ENCODE peak calls at places on chromosome 18, in seven cellular contexts. I is lung; S is OCI-LY7; T is right cardiac atrium; M is adipocyte; F is CD4-positive, CD25-positive, alpha-beta regulatory T cell; Y is SK-N-SH. N is an unnamed sample.

GRCh38 chr18:12744103-12744502 is 41.3 kb downstream of the PSMG2 start:
- DNase-seq in I (no peak), S (peak; percentile 74), T (no peak), M (peak; percentile 84), F (peak; percentile 45), Y (peak; percentile 66), N (peak; percentile 88)

GRCh38 chr18:67599277-67599676 is 82.8 kb upstream of the DSEL start:
- DNase-seq in I (no peak), S (no peak), T (no peak), M (peak; percentile 49), F (no peak), Y (peak; percentile 57), N (peak; percentile 71)

GRCh38 chr18:63970803-63971191 is 916 bp downstream of the SERPINB8 start:
- DNase-seq in I (peak; percentile 44), S (no peak), T (peak; percentile 77), M (peak; percentile 71), F (no peak), Y (no peak), N (peak; percentile 77)

GRCh38 chr18:13879937-13880336 is 35.4 kb downstream of the MC2R start:
- DNase-seq in I (no peak), S (no peak), T (no peak), M (no peak), F (no peak), Y (no peak), N (no peak)

GRCh38 chr18:8609711-8610441 is 639 bp downstream of the RAB12 start:
- DNase-seq in I (no peak), S (peak; percentile 40), T (peak; percentile 66), M (peak; percentile 46), F (peak; percentile 8), Y (peak; percentile 65), N (peak; percentile 63)

GRCh38 chr18:36394486-36394885 is 97.0 kb downstream of the FHOD3 start:
- DNase-seq in I (no peak), S (no peak), T (no peak), M (no peak), F (no peak), Y (no peak), N (no peak)

GRCh38 chr18:49920731-49921130 is 107.4 kb upstream of the ACAA2 start:
- DNase-seq in I (no peak), S (no peak), T (no peak), M (peak; percentile 66), F (no peak), Y (peak; percentile 48), N (no peak)

GRCh38 chr18:26190506-26190905 is 35.7 kb upstream of the TAF4B start:
- DNase-seq in I (no peak), S (peak; percentile 94), T (no peak), M (no peak), F (peak; percentile 43), Y (no peak), N (no peak)

GRCh38 chr18:49862656-49863385 is 49.5 kb upstream of the ACAA2 start:
- DNase-seq in I (no peak), S (no peak), T (no peak), M (no peak), F (no peak), Y (no peak), N (no peak)

GRCh38 chr18:45588284-45588683 is 27.0 kb upstream of the SLC14A2 start:
- DNase-seq in I (no peak), S (no peak), T (no peak), M (peak; percentile 29), F (no peak), Y (no peak), N (peak; percentile 58)

GRCh38 chr18:13562494-13563029 is 163.8 kb downstream of the FAM210A start:
- DNase-seq in I (no peak), S (peak; percentile 37), T (no peak), M (no peak), F (peak; percentile 35), Y (no peak), N (no peak)

DNA sequence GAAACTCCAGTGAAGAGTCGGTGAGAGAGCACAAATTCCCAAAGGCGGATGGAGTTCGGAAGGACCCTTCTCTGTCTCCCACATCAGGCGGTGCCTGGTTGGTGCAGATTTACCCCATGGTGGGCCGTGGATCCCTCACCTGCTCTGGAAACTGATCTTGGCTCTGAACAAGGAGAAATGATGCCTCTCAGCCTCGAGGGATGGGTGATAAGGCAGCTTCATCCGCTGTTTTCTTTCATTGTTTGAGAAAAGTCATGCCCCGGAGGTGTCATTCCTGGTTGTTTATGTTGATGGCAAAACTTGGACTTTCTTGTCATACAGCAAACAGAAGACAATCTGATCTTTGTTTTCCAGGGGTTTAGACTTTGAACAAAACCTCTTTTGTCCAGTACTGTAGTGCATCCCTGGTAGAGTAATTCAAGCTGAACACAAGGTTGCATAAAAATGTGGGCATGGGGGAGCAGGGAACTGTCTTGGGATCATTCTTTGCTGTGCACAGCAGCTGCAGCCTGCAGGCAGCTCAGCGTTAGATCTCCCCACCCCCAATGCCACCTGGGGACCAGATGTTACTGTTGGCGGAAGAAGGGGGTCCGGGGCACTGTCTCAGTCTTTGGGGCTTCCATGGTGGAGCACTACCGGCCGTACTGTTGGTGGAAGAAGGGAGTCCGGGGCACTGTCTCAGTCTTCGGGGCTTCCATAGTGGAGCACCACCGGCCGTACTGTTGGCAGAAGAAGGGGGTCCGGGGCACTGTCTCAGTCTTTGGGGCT is 81.4 kb downstream of the NFATC1 start:
- DNase-seq in I (no peak), S (peak; percentile 55), T (no peak), M (no peak), F (no peak), Y (no peak), N (no peak)
- H3K9me3 ChIP-seq in I (no peaks in the 10 kb centered on the region), S (no peaks in the 10 kb centered on the region), T (no peaks in the 10 kb centered on the region), M (no peaks in the 10 kb centered on the region), F (no peaks in the 10 kb centered on the region), Y (no peaks in the 10 kb centered on the region), N (no peaks in the 10 kb centered on the region)

GRCh38 chr18:79726721-79727120 is 47.1 kb downstream of the CTDP1 start:
- DNase-seq in I (no peak), S (no peak), T (no peak), M (no peak), F (no peak), Y (no peak), N (no peak)
- H3K9me3 ChIP-seq in I (no peaks in the 10 kb centered on the region), S (no peaks in the 10 kb centered on the region), T (no peaks in the 10 kb centered on the region), M (peaks cover 42% of the 10 kb centered on the region), F (peaks cover 55% of the 10 kb centered on the region), Y (no peaks in the 10 kb centered on the region), N (no peaks in the 10 kb centered on the region)

DNA sequence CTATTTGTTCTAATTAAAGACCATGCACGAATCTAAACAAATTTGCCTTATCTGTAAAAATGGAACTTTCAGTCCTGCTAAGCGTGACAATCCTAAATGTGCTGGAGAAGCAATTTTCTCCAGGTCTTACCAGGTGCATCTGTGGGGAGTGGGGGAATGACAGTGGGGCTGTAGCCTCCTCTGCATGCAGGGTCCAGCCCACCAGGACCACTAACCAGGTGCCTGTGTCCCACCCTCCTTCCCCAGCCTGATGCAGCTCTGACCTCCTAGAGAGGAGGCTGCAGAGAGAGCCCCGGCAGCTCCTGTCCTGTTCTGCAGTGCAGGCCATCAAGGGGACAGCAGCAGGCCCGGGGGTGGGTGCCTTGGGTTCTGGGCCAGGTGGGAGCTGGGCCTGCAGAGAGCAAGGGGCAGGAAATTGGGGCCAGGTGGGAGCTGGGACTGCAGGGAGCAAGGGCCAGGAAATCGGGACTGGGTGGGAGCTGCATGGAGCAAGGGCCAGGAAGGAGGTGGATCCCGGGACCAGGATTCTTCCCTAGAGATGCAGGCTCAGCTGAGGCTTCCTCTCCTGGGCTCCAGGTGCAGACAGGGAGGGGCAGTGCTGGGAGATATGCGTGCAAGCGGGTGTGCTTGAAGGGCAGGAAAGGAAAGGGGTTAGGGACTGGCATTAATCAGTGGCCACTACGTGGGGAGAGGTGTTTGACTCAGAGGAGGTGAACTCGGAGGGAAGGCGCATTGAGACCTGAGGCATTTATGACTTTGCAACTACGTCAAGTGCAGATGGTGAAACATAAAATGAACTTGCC is 185.3 kb downstream of the ANKRD30B start:
- DNase-seq in I (peak; percentile 22), S (no peak), T (no peak), M (no peak), F (no peak), Y (no peak), N (no peak)
- H3K9me3 ChIP-seq in I (no peaks in the 10 kb centered on the region), S (no peaks in the 10 kb centered on the region), T (no peaks in the 10 kb centered on the region), M (no peaks in the 10 kb centered on the region), F (no peaks in the 10 kb centered on the region), Y (no peaks in the 10 kb centered on the region), N (no peaks in the 10 kb centered on the region)

DNA sequence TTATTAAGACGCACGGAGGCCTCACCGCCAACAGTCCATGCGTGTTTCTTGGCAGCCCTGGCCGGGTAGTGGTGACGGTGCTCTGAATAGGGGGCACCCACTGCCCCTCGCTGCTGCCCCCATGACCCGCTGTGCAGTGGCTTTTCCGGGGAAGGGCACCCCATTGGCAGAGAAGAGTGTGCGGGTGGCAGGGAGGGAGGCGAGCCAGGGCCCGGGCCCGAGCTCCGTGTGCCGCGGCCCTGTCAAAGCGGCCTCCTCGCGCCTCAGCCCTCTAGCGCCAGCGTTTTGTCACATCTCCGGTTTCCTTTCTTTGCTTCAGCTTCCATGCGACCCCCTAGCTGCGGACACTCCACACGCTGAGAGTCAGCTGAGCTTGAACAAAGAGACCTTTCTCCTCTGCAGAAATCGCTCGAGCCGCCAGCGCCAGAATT is 473.6 kb upstream of the SALL3 start:
- DNase-seq in I (no peak), S (no peak), T (no peak), M (no peak), F (no peak), Y (no peak), N (no peak)
- H3K9me3 ChIP-seq in I (no peaks in the 10 kb centered on the region), S (no peaks in the 10 kb centered on the region), T (no peaks in the 10 kb centered on the region), M (no peaks in the 10 kb centered on the region), F (peaks cover 11% of the 10 kb centered on the region), Y (no peaks in the 10 kb centered on the region), N (no peaks in the 10 kb centered on the region)

GRCh38 chr18:34893239-34893638 is 148.0 kb upstream of the MAPRE2 start:
- DNase-seq in I (no peak), S (no peak), T (no peak), M (no peak), F (no peak), Y (no peak), N (no peak)
- H3K9me3 ChIP-seq in I (peaks cover 5% of the 10 kb centered on the region), S (no peaks in the 10 kb centered on the region), T (no peaks in the 10 kb centered on the region), M (peaks cover 17% of the 10 kb centered on the region), F (no peaks in the 10 kb centered on the region), Y (no peaks in the 10 kb centered on the region), N (no peaks in the 10 kb centered on the region)

DNA sequence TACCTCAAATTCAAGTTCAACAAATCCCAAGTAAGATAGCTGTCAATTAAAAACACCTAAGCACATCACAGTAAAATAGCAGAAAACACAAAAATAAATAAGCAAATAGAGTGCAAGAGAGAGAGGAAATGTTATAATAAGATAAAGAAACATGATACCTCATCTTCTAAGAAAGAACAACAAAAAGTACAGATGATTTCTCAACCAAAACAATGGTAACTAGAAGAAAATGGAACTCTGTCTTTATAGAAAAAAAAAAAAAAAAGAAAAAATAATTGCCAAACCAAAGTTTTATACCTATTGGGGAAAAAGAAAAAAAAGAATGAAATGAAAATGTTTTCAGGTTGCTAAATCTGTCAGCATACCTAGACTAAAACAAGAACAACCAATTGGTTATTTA is 1253.5 kb upstream of the CDH2 start:
- DNase-seq in I (no peak), S (no peak), T (no peak), M (no peak), F (no peak), Y (no peak), N (peak; percentile 6)
- H3K9me3 ChIP-seq in I (no peaks in the 10 kb centered on the region), S (peaks cover 13% of the 10 kb centered on the region), T (no peaks in the 10 kb centered on the region), M (peaks cover 19% of the 10 kb centered on the region), F (peaks cover 7% of the 10 kb centered on the region), Y (peaks cover 12% of the 10 kb centered on the region), N (peaks cover 13% of the 10 kb centered on the region)

N was measured in GM23248.